ENCODE peak calls at places on chromosomes 3 and 15, in six cellular contexts. X, L, I, H, E and F are unnamed samples.

GRCh38 chr15:100703671-100704070 is 101.3 kb downstream of the ASB7 start:
- DNase-seq in X (no peak), L (peak; percentile 2), I (no peak), H (no peak), E (no peak), F (no peak)

GRCh38 chr3:160038862-160039562 is 50.4 kb downstream of the IL12A start:
- DNase-seq in X (no peak), L (no peak), I (no peak), H (no peak), E (peak; percentile 5), F (peak; percentile 20)

GRCh38 chr15:50145451-50145872 is 26.4 kb upstream of the ATP8B4 start:
- DNase-seq in X (peak; percentile 78), L (peak; percentile 16), I (peak; percentile 69), H (peak; percentile 71), E (peak; percentile 7), F (peak; percentile 73)

GRCh38 chr3:21170964-21171363 is 580.0 kb downstream of the ZNF385D start:
- DNase-seq in X (no peak), L (no peak), I (no peak), H (no peak), E (peak; percentile 1), F (no peak)

GRCh38 chr3:191383104-191383503 is 52.8 kb upstream of the UTS2B start:
- DNase-seq in X (no peak), L (no peak), I (no peak), H (no peak), E (no peak), F (no peak)

GRCh38 chr15:58065445-58066041 is at the start of gene ALDH1A2:
- DNase-seq in X (no peak), L (no peak), I (peak; percentile 74), H (no peak), E (no peak), F (peak; percentile 72)

GRCh38 chr15:31236184-31237041 is 90.2 kb upstream of the KLF13 start:
- DNase-seq in X (peak; percentile 64), L (no peak), I (peak; percentile 50), H (no peak), E (no peak), F (peak; percentile 81)

GRCh38 chr15:24956131-24956838 is 1.5 kb downstream of the SNRPN start:
- DNase-seq in X (peak; percentile 59), L (peak; percentile 57), I (no peak), H (no peak), E (peak; percentile 39), F (peak; percentile 71)

GRCh38 chr3:176663376-176663775 is 533.9 kb downstream of the TBL1XR1 start:
- DNase-seq in X (no peak), L (no peak), I (no peak), H (no peak), E (no peak), F (peak; percentile 76)

GRCh38 chr3:138051946-138052802 is 42.2 kb downstream of the CLDN18 start:
- DNase-seq in X (peak; percentile 28), L (no peak), I (peak; percentile 16), H (peak; percentile 12), E (no peak), F (peak; percentile 38)

GRCh38 chr3:44235604-44236484 is 5.8 kb upstream of the TOPAZ1 start:
- DNase-seq in X (peak; percentile 36), L (peak; percentile 11), I (peak; percentile 83), H (peak; percentile 79), E (peak; percentile 61), F (peak; percentile 96)

GRCh38 chr15:94119923-94120775 is 111.2 kb upstream of the MCTP2 start:
- DNase-seq in X (peak; percentile 71), L (peak; percentile 49), I (peak; percentile 35), H (peak; percentile 82), E (peak; percentile 23), F (peak; percentile 65)

GRCh38 chr15:99466701-99467337 is 99.0 kb upstream of the MEF2A start:
- DNase-seq in X (no peak), L (no peak), I (no peak), H (no peak), E (no peak), F (peak; percentile 26)

GRCh38 chr15:31265871-31266711 is 60.5 kb upstream of the KLF13 start:
- DNase-seq in X (no peak), L (peak; percentile 86), I (no peak), H (no peak), E (no peak), F (no peak)

GRCh38 chr3:17891139-17891850 is 148.9 kb upstream of the TBC1D5 start:
- DNase-seq in X (no peak), L (no peak), I (no peak), H (no peak), E (no peak), F (no peak)

GRCh38 chr3:52347716-52348635 is 31.9 kb downstream of the DNAH1 start:
- DNase-seq in X (no peak), L (no peak), I (no peak), H (no peak), E (no peak), F (no peak)

GRCh38 chr3:71154846-71155245 is 428.7 kb downstream of the FOXP1 start:
- DNase-seq in X (no peak), L (no peak), I (no peak), H (no peak), E (no peak), F (no peak)

GRCh38 chr3:111723293-111723963 is 128.3 kb upstream of the ZBED2 start:
- DNase-seq in X (no peak), L (no peak), I (no peak), H (no peak), E (no peak), F (peak; percentile 56)

GRCh38 chr3:106806964-106807363 is 570.3 kb upstream of the CCDC54 start:
- DNase-seq in X (no peak), L (no peak), I (no peak), H (no peak), E (no peak), F (no peak)

GRCh38 chr15:27089676-27090075 is 118.7 kb downstream of the GABRG3 start:
- DNase-seq in X (no peak), L (no peak), I (no peak), H (no peak), E (no peak), F (no peak)

GRCh38 chr3:52453496-52454234 is at the start of gene TNNC1:
- DNase-seq in X (peak; percentile 56), L (no peak), I (no peak), H (no peak), E (no peak), F (no peak)

GRCh38 chr15:79779739-79780138 is 117.1 kb downstream of the MTHFS start:
- DNase-seq in X (no peak), L (peak; percentile 34), I (no peak), H (no peak), E (no peak), F (no peak)

GRCh38 chr15:63157891-63158431 is 684 bp upstream of the RPS27L start:
- DNase-seq in X (peak; percentile 70), L (no peak), I (peak; percentile 51), H (peak; percentile 32), E (no peak), F (peak; percentile 70)

GRCh38 chr15:63155486-63155885 is 1.8 kb downstream of the RPS27L start:
- DNase-seq in X (peak; percentile 35), L (no peak), I (no peak), H (no peak), E (no peak), F (no peak)

GRCh38 chr15:63156708-63157065 is 590 bp downstream of the RPS27L start:
- DNase-seq in X (peak; percentile 25), L (no peak), I (peak; percentile 31), H (no peak), E (no peak), F (peak; percentile 56)

GRCh38 chr15:63156086-63156707 is 1.1 kb downstream of the RPS27L start:
- DNase-seq in X (no peak), L (no peak), I (no peak), H (no peak), E (no peak), F (peak; percentile 47)

GRCh38 chr15:63157066-63157890 is at the start of gene RPS27L:
- DNase-seq in X (peak; percentile 88), L (peak; percentile 77), I (peak; percentile 85), H (peak; percentile 78), E (peak; percentile 87), F (peak; percentile 92)
- TF ChIP-seq POLR2A in X (peak; percentile 95), L (peak; percentile 99), I (peak; percentile 97), H (peak; percentile 88), E (peak; percentile 55), F (peak; percentile 99)

DNA sequence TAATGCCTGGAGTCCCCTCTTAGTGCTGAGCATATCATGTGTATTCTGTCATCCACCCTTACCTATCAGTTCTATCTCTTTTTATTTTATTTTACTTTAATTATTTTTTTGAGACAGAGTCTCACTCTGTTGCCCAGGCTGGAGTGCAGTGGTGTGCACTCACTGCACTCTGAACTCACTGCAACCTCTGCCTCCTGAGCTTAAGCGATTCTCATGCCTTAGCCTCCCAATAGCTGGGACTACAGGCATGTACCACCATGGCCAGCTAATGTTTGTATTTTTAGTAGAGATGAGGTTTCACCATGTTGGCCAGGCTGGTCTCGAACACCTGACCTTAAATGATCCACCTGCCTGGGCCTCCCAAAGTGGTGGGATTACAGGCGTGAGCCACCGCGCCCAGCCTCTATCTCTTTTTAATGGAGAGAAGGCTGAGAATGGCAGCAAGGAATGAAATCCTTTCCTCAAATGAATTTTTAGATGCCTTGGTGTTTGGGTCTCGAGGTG is 11.4 kb downstream of the SACM1L start:
- DNase-seq in X (no peak), L (no peak), I (no peak), H (no peak), E (no peak), F (no peak)
- H3K79me2 ChIP-seq in X (peaks cover 56% of the 10 kb centered on the region), L (peaks cover 34% of the 10 kb centered on the region), I (peaks cover 73% of the 10 kb centered on the region), H (peaks cover 72% of the 10 kb centered on the region), E (peaks cover 72% of the 10 kb centered on the region), F (peaks cover 64% of the 10 kb centered on the region)

DNA sequence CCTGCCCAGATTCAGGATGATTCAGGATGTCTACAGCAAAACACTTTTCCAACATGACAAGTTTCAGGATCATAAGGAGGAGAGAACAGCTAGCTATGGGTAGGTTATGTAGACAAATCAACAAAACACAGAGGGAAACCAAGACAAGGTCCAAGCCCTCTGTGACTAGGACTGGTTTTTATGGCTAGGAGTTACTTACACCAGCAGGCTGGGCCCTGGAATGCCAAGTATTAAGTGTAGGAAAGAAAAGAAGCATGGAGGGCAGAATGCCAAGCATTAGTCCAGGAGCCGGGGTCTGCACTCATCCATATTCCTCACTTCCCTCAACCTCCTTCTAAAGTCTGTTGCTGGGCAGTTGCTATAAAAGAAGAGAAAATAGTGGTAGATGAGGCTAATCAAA is 35.3 kb upstream of the PPP2R3A start:
- DNase-seq in X (no peak), L (no peak), I (no peak), H (no peak), E (no peak), F (no peak)
- H2AFZ ChIP-seq in X (no peak overlapping the region), L (no peak overlapping the region), I (no peak overlapping the region), H (no peak overlapping the region), E (no peak overlapping the region), F (no peak overlapping the region)

DNA sequence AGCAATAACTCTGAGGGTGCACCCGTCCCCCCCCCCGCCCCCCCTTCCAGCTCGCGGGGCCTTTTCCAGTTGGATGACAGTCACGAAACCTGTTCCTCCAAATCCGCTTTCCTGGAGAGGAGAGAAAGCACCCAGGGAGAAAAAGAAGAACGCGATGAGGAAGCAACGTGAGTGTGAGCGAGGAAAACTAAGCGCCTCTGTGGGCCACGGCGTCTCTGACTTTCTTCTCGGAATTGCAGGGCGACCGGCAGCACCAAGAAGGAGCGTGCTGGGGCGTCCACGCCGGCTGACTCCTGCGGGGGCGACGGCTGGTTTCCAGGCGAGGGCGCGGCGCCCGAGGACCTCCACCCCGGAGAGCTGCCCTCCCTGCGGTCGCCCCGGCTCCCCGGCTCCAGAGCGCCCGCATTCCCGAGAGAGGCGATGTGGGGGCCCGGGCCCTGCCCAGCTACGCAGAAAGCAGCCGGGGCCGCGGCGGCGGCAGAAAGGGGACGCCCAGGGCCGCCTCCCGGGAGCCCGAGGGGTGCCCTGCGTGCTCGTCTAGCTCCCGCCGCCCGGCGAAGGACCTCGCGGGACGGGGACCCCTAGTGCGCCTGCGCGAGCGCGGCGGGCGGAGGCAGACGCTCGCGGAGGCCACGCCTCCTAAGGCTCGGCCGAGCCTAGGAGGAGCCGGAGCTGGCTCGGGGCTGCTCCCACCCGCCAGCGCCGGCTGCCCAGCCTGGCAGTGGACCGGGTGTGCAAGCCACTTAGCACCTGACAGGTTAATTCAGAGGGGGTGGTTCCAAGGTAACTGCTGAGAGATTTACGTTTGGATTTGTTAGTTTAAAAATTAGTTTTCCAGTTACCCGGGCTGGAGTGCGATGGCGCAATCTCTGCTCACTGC is 15.3 kb upstream of the ADIPOQ start:
- DNase-seq in X (peak; percentile 60), L (no peak), I (peak; percentile 99), H (peak; percentile 49), E (no peak), F (peak; percentile 78)
- TF ChIP-seq POLR2A in X (peak; percentile 73), L (peak; percentile 63), I (peak; percentile 79), H (peak; percentile 89), E (no peak), F (peak; percentile 82)